ENCODE peak calls at places on chromosomes 6 and 20, in four cellular contexts. One of them, this sample, is unnamed.

GRCh38 chr6:119148102-119148824 is 69.8 kb upstream of the FAM184A start:
- DNase-seq in IMR-90: peak; percentile 83
- DNase-seq in mesendoderm: peak; percentile 84
- DNase-seq in H1: peak; percentile 47
- DNase-seq in this sample: peak; percentile 33

GRCh38 chr6:68726992-68727391 is 91.9 kb downstream of the ADGRB3 start:
- DNase-seq in IMR-90: no peak
- DNase-seq in mesendoderm: no peak
- DNase-seq in H1: no peak
- DNase-seq in this sample: no peak

GRCh38 chr20:64101731-64102621 is 5.4 kb downstream of the NPBWR2 start:
- DNase-seq in IMR-90: no peak
- DNase-seq in mesendoderm: peak; percentile 48
- DNase-seq in H1: peak; percentile 94
- DNase-seq in this sample: peak; percentile 74

GRCh38 chr6:159609813-159610212 is 83.2 kb downstream of the SOD2 start:
- DNase-seq in IMR-90: no peak
- DNase-seq in mesendoderm: no peak
- DNase-seq in H1: no peak
- DNase-seq in this sample: no peak

GRCh38 chr6:149459761-149460160 is 25.1 kb downstream of the ZC3H12D start:
- DNase-seq in IMR-90: peak; percentile 73
- DNase-seq in mesendoderm: no peak
- DNase-seq in H1: no peak
- DNase-seq in this sample: no peak

GRCh38 chr6:24613361-24614047 is 32.5 kb downstream of the KIAA0319 start:
- DNase-seq in IMR-90: no peak
- DNase-seq in mesendoderm: no peak
- DNase-seq in H1: no peak
- DNase-seq in this sample: no peak

GRCh38 chr6:100446115-100446921 is 18.4 kb downstream of the SIM1 start:
- DNase-seq in IMR-90: no peak
- DNase-seq in mesendoderm: peak; percentile 62
- DNase-seq in H1: peak; percentile 67
- DNase-seq in this sample: peak; percentile 46

GRCh38 chr20:46838002-46838401 is 56.6 kb upstream of the EYA2 start:
- DNase-seq in IMR-90: no peak
- DNase-seq in mesendoderm: peak; percentile 55
- DNase-seq in H1: no peak
- DNase-seq in this sample: peak; percentile 71

GRCh38 chr6:31776563-31776960 is 566 bp downstream of the VWA7 start:
- DNase-seq in IMR-90: no peak
- DNase-seq in mesendoderm: no peak
- DNase-seq in H1: no peak
- DNase-seq in this sample: no peak

GRCh38 chr6:7730852-7731251 is 5.0 kb downstream of the BMP6 start:
- DNase-seq in IMR-90: peak; percentile 90
- DNase-seq in mesendoderm: peak; percentile 16
- DNase-seq in H1: no peak
- DNase-seq in this sample: no peak

GRCh38 chr6:98828991-98829411 is 5.4 kb upstream of the POU3F2 start:
- DNase-seq in IMR-90: no peak
- DNase-seq in mesendoderm: peak; percentile 50
- DNase-seq in H1: no peak
- DNase-seq in this sample: peak; percentile 62

GRCh38 chr20:44020406-44021148 is 105.9 kb downstream of the TOX2 start:
- DNase-seq in IMR-90: no peak
- DNase-seq in mesendoderm: peak; percentile 56
- DNase-seq in H1: no peak
- DNase-seq in this sample: peak; percentile 69

GRCh38 chr6:27280064-27280539 is 32.0 kb downstream of the POM121L2 start:
- DNase-seq in IMR-90: peak; percentile 53
- DNase-seq in mesendoderm: peak; percentile 88
- DNase-seq in H1: peak; percentile 82
- DNase-seq in this sample: peak; percentile 69

GRCh38 chr6:27865952-27866369 is 46.2 kb downstream of the OR2B2 start:
- DNase-seq in IMR-90: no peak
- DNase-seq in mesendoderm: peak; percentile 85
- DNase-seq in H1: peak; percentile 71
- DNase-seq in this sample: peak; percentile 66

GRCh38 chr6:124303971-124304370 is 500.3 kb downstream of the NKAIN2 start:
- DNase-seq in IMR-90: no peak
- DNase-seq in mesendoderm: no peak
- DNase-seq in H1: no peak
- DNase-seq in this sample: no peak

GRCh38 chr6:82741325-82741995 is 324.2 kb downstream of the UBE3D start:
- DNase-seq in IMR-90: no peak
- DNase-seq in mesendoderm: no peak
- DNase-seq in H1: no peak
- DNase-seq in this sample: no peak

GRCh38 chr6:10877012-10877411 is 4.8 kb downstream of the GCM2 start:
- DNase-seq in IMR-90: no peak
- DNase-seq in mesendoderm: no peak
- DNase-seq in H1: no peak
- DNase-seq in this sample: no peak

GRCh38 chr20:41697861-41698559 is 79.8 kb upstream of the CHD6 start:
- DNase-seq in IMR-90: peak; percentile 37
- DNase-seq in mesendoderm: peak; percentile 66
- DNase-seq in H1: no peak
- DNase-seq in this sample: peak; percentile 34

GRCh38 chr20:32289661-32290431 is 12.4 kb downstream of the KIF3B start:
- DNase-seq in IMR-90: no peak
- DNase-seq in mesendoderm: no peak
- DNase-seq in H1: no peak
- DNase-seq in this sample: no peak

GRCh38 chr6:117463762-117464665 is 18.5 kb upstream of the DCBLD1 start:
- DNase-seq in IMR-90: peak; percentile 90
- DNase-seq in mesendoderm: no peak
- DNase-seq in H1: no peak
- DNase-seq in this sample: no peak

GRCh38 chr6:36760685-36761435 is 63.2 kb downstream of the RAB44 start:
- DNase-seq in IMR-90: no peak
- DNase-seq in mesendoderm: no peak
- DNase-seq in H1: no peak
- DNase-seq in this sample: no peak

GRCh38 chr6:107701231-107701630 is 122.9 kb downstream of the SCML4 start:
- DNase-seq in IMR-90: no peak
- DNase-seq in mesendoderm: no peak
- DNase-seq in H1: no peak
- DNase-seq in this sample: no peak

GRCh38 chr6:11094411-11094851 is 797 bp downstream of the SMIM13 start:
- DNase-seq in IMR-90: peak; percentile 45
- DNase-seq in mesendoderm: peak; percentile 82
- DNase-seq in H1: peak; percentile 68
- DNase-seq in this sample: peak; percentile 54

GRCh38 chr20:12113468-12114371 is 196.0 kb downstream of the BTBD3 start:
- DNase-seq in IMR-90: no peak
- DNase-seq in mesendoderm: no peak
- DNase-seq in H1: no peak
- DNase-seq in this sample: no peak

GRCh38 chr6:147177286-147177685 is 26.9 kb upstream of the STXBP5 start:
- DNase-seq in IMR-90: peak; percentile 56
- DNase-seq in mesendoderm: no peak
- DNase-seq in H1: no peak
- DNase-seq in this sample: no peak

GRCh38 chr20:33693741-33694645 is 7.8 kb upstream of the E2F1 start:
- DNase-seq in IMR-90: no peak
- DNase-seq in mesendoderm: no peak
- DNase-seq in H1: peak; percentile 54
- DNase-seq in this sample: no peak

GRCh38 chr20:46312075-46312944 is 4.0 kb upstream of the CDH22 start:
- DNase-seq in IMR-90: no peak
- DNase-seq in mesendoderm: peak; percentile 80
- DNase-seq in H1: peak; percentile 87
- DNase-seq in this sample: peak; percentile 84

GRCh38 chr6:20034408-20034769 is 177.9 kb downstream of the MBOAT1 start:
- DNase-seq in IMR-90: no peak
- DNase-seq in mesendoderm: no peak
- DNase-seq in H1: no peak
- DNase-seq in this sample: no peak

GRCh38 chr20:64108731-64109389 is 1.5 kb upstream of the NPBWR2 start:
- DNase-seq in IMR-90: no peak
- DNase-seq in mesendoderm: no peak
- DNase-seq in H1: no peak
- DNase-seq in this sample: no peak

GRCh38 chr6:142965164-142965563 is 20.2 kb upstream of the HIVEP2 start:
- DNase-seq in IMR-90: no peak
- DNase-seq in mesendoderm: no peak
- DNase-seq in H1: no peak
- DNase-seq in this sample: no peak

GRCh38 chr6:37180075-37180474 is 10.1 kb downstream of the PIM1 start:
- DNase-seq in IMR-90: no peak
- DNase-seq in mesendoderm: no peak
- DNase-seq in H1: no peak
- DNase-seq in this sample: no peak

GRCh38 chr6:46044876-46045617 is 29.4 kb upstream of the CLIC5 start:
- DNase-seq in IMR-90: peak; percentile 74
- DNase-seq in mesendoderm: peak; percentile 54
- DNase-seq in H1: no peak
- DNase-seq in this sample: no peak

GRCh38 chr6:98844244-98845161 is 10.1 kb downstream of the POU3F2 start:
- DNase-seq in IMR-90: no peak
- DNase-seq in mesendoderm: no peak
- DNase-seq in H1: peak; percentile 60
- DNase-seq in this sample: no peak

GRCh38 chr6:88872962-88873361 is 90.5 kb downstream of the RNGTT start:
- DNase-seq in IMR-90: no peak
- DNase-seq in mesendoderm: no peak
- DNase-seq in H1: no peak
- DNase-seq in this sample: no peak

GRCh38 chr6:88869263-88870023 is 94.0 kb downstream of the RNGTT start:
- DNase-seq in IMR-90: peak; percentile 80
- DNase-seq in mesendoderm: no peak
- DNase-seq in H1: no peak
- DNase-seq in this sample: no peak

GRCh38 chr6:88870728-88871330 is 92.6 kb downstream of the RNGTT start:
- DNase-seq in IMR-90: peak; percentile 74
- DNase-seq in mesendoderm: peak; percentile 58
- DNase-seq in H1: no peak
- DNase-seq in this sample: no peak

GRCh38 chr6:88868559-88868860 is 94.9 kb downstream of the RNGTT start:
- DNase-seq in IMR-90: no peak
- DNase-seq in mesendoderm: no peak
- DNase-seq in H1: no peak
- DNase-seq in this sample: no peak

DNA sequence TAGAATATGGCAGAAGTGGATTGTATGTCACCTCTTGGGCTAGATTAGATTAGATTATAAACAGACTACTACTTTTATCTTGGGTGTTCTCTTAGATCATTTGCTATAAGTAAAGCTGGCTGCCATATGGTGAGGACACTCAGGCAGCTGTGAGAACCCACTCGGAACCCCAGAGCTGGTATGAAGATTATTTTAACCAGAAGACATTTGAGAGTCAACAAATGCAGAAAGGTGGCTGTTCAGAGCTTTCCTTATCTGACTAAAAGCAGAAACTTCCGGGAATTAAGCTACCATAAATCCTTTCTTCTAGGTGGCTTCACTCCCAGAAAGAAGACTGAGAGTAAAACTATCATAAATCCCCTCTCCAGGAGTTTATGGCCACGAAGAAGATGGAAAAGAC is 91.9 kb downstream of the RNGTT start:
- DNase-seq in IMR-90: no peak
- DNase-seq in mesendoderm: peak; percentile 73
- DNase-seq in H1: no peak
- DNase-seq in this sample: no peak
- H4K5ac ChIP-seq in IMR-90: no peak overlapping the region
- H4K5ac ChIP-seq in mesendoderm: no peak overlapping the region
- H4K5ac ChIP-seq in H1: no peak overlapping the region
- H4K5ac ChIP-seq in this sample: no peak overlapping the region

DNA sequence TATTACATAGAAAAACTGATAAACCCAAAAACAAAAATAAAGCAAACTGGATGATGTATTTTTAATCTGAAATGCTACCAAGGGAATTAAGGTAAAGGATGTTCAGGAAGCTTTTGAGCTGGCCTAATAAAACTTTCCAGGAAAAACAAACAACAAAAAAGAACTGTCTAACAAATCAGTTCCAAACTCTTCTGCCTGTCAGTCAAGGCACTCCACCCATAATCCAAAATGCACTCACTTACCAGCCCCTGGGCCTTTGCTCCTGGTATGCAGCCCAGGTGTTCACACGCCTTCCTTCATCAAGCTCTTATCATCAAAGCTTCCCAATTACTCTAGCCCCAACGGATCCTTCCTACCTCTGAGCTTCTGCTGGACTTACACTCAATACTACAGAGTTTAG is 3.7 kb downstream of the EXOC2 start:
- DNase-seq in IMR-90: no peak
- DNase-seq in mesendoderm: no peak
- DNase-seq in H1: no peak
- DNase-seq in this sample: no peak
- H3K4me2 ChIP-seq in IMR-90: no peak overlapping the region
- H3K4me2 ChIP-seq in mesendoderm: no peak overlapping the region
- H3K4me2 ChIP-seq in H1: no peak overlapping the region
- H3K4me2 ChIP-seq in this sample: no peak overlapping the region

DNA sequence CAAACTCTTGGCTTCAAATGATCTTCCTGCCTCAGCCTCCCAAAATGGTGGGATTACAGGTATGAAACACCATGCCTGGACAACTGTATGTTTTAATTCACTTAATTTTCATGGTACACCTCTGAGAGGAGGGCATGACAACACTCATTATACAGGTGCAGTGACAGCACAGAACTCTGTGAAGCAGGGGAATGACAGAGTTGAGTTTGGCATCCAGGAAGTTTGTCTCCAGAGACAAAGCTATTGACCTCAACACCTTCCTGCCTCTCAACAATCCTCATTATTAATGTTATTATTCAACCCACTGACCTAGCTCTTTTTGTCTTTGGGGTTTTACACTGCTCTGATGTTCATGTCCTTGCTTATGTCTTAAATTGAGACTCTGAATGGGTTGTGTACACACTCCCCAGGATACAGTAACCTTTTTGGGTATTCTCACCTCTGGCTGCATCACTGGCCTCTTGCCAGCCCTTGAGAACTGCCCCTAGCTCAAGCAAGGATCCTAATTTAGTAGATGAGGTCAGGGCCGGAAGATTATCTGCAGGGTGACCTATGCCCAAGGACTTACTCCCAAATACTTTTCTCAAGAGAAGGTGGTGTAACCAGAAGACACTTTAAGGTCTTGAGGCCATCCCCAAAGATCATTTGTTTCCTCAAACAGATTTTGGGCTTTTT is 13.1 kb upstream of the IER3 start:
- DNase-seq in IMR-90: no peak
- DNase-seq in mesendoderm: no peak
- DNase-seq in H1: no peak
- DNase-seq in this sample: no peak
- H3K79me1 ChIP-seq in IMR-90: no peaks in the 10 kb centered on the region
- H3K79me1 ChIP-seq in mesendoderm: no peaks in the 10 kb centered on the region
- H3K79me1 ChIP-seq in H1: no peaks in the 10 kb centered on the region
- H3K79me1 ChIP-seq in this sample: no peaks in the 10 kb centered on the region

DNA sequence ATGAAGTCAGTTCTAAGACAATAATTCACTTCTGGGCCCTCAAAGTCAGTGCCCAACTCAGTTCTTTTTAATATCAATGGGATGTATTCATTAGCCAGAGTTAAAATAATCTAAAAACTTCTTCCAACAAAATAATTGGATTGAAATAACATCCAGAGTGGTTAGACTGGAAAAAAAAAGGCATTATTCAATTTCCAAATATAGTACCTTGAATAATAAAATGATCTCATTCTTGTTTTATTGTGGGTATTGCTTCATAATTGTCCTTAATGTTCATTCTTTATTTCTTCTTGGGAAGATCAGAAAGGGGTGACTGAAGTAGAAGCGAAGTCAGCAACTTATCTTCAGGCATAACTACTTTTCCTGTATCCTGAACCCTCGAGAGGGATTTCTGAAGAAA is 85.1 kb upstream of the JARID2 start:
- DNase-seq in IMR-90: no peak
- DNase-seq in mesendoderm: no peak
- DNase-seq in H1: no peak
- DNase-seq in this sample: no peak
- H4K5ac ChIP-seq in IMR-90: no peak overlapping the region
- H4K5ac ChIP-seq in mesendoderm: no peak overlapping the region
- H4K5ac ChIP-seq in H1: no peak overlapping the region
- H4K5ac ChIP-seq in this sample: no peak overlapping the region